ENCODE peak calls at places on chromosomes 4 and X, in nine cellular contexts. One of them, this sample, is unnamed.

GRCh38 chr4:101277661-101278060 is 69.7 kb downstream of the PPP3CA start:
- DNase-seq in cardiac muscle cell: no peak
- DNase-seq in breast epithelium: no peak
- DNase-seq in AG04450: peak
- DNase-seq in AG04449: peak
- DNase-seq in type B pancreatic cell: no peak
- DNase-seq in testis: no peak
- DNase-seq in lower lobe of right lung: no peak
- DNase-seq in A549: no peak
- DNase-seq in this sample: no peak

GRCh38 chr4:22348410-22348809 is 167.5 kb downstream of the ADGRA3 start:
- DNase-seq in testis: no peak
- DNase-seq in AG04450: peak
- DNase-seq in A549: no peak
- DNase-seq in type B pancreatic cell: no peak
- DNase-seq in lower lobe of right lung: no peak
- DNase-seq in cardiac muscle cell: no peak
- DNase-seq in AG04449: peak
- DNase-seq in breast epithelium: no peak
- DNase-seq in this sample: no peak

GRCh38 chr4:91198951-91199350 is 1071.8 kb downstream of the CCSER1 start:
- DNase-seq in AG04449: no peak
- DNase-seq in lower lobe of right lung: no peak
- DNase-seq in type B pancreatic cell: no peak
- DNase-seq in cardiac muscle cell: no peak
- DNase-seq in A549: no peak
- DNase-seq in AG04450: no peak
- DNase-seq in breast epithelium: no peak
- DNase-seq in testis: no peak
- DNase-seq in this sample: no peak

GRCh38 chr4:28225005-28225404 is 1364.4 kb downstream of the STIM2 start:
- DNase-seq in lower lobe of right lung: no peak
- DNase-seq in type B pancreatic cell: no peak
- DNase-seq in breast epithelium: no peak
- DNase-seq in cardiac muscle cell: peak
- DNase-seq in testis: no peak
- DNase-seq in A549: peak
- DNase-seq in AG04449: no peak
- DNase-seq in AG04450: no peak
- DNase-seq in this sample: no peak

GRCh38 chr4:55184600-55185523 is 59.5 kb upstream of the KDR start:
- DNase-seq in AG04449: peak
- DNase-seq in AG04450: peak
- DNase-seq in testis: peak
- DNase-seq in breast epithelium: no peak
- DNase-seq in type B pancreatic cell: no peak
- DNase-seq in A549: no peak
- DNase-seq in cardiac muscle cell: peak
- DNase-seq in lower lobe of right lung: no peak
- DNase-seq in this sample: peak

GRCh38 chr4:110289601-110290100 is 91.2 kb upstream of the ELOVL6 start:
- DNase-seq in cardiac muscle cell: peak
- DNase-seq in testis: no peak
- DNase-seq in breast epithelium: no peak
- DNase-seq in lower lobe of right lung: no peak
- DNase-seq in A549: no peak
- DNase-seq in AG04449: no peak
- DNase-seq in AG04450: no peak
- DNase-seq in type B pancreatic cell: no peak
- DNase-seq in this sample: no peak

GRCh38 chrX:121336831-121337421 is 289.5 kb downstream of the GLUD2 start:
- DNase-seq in type B pancreatic cell: no peak
- DNase-seq in lower lobe of right lung: no peak
- DNase-seq in AG04450: no peak
- DNase-seq in testis: no peak
- DNase-seq in A549: no peak
- DNase-seq in breast epithelium: no peak
- DNase-seq in cardiac muscle cell: no peak
- DNase-seq in AG04449: no peak
- DNase-seq in this sample: no peak

GRCh38 chrX:18992829-18993228 is 8.9 kb upstream of the PHKA2 start:
- DNase-seq in AG04450: no peak
- DNase-seq in testis: no peak
- DNase-seq in AG04449: no peak
- DNase-seq in cardiac muscle cell: no peak
- DNase-seq in lower lobe of right lung: no peak
- DNase-seq in A549: no peak
- DNase-seq in breast epithelium: no peak
- DNase-seq in type B pancreatic cell: no peak
- DNase-seq in this sample: no peak

GRCh38 chr4:6548882-6549230 is 26.1 kb upstream of the MAN2B2 start:
- DNase-seq in AG04450: no peak
- DNase-seq in lower lobe of right lung: no peak
- DNase-seq in testis: no peak
- DNase-seq in AG04449: no peak
- DNase-seq in breast epithelium: no peak
- DNase-seq in type B pancreatic cell: no peak
- DNase-seq in cardiac muscle cell: no peak
- DNase-seq in A549: no peak
- DNase-seq in this sample: no peak

GRCh38 chr4:6546681-6547447 is 28.1 kb upstream of the MAN2B2 start:
- DNase-seq in AG04449: peak
- DNase-seq in testis: peak
- DNase-seq in lower lobe of right lung: no peak
- DNase-seq in A549: peak
- DNase-seq in AG04450: peak
- DNase-seq in type B pancreatic cell: no peak
- DNase-seq in breast epithelium: no peak
- DNase-seq in cardiac muscle cell: peak
- DNase-seq in this sample: no peak

GRCh38 chr4:6549890-6550620 is 24.9 kb upstream of the MAN2B2 start:
- DNase-seq in breast epithelium: no peak
- DNase-seq in AG04449: no peak
- DNase-seq in type B pancreatic cell: no peak
- DNase-seq in lower lobe of right lung: no peak
- DNase-seq in testis: no peak
- DNase-seq in AG04450: no peak
- DNase-seq in A549: no peak
- DNase-seq in cardiac muscle cell: no peak
- DNase-seq in this sample: no peak

GRCh38 chr4:6549445-6549844 is 25.5 kb upstream of the MAN2B2 start:
- DNase-seq in testis: no peak
- DNase-seq in A549: no peak
- DNase-seq in lower lobe of right lung: no peak
- DNase-seq in type B pancreatic cell: no peak
- DNase-seq in AG04449: no peak
- DNase-seq in AG04450: no peak
- DNase-seq in breast epithelium: no peak
- DNase-seq in cardiac muscle cell: no peak
- DNase-seq in this sample: no peak

DNA sequence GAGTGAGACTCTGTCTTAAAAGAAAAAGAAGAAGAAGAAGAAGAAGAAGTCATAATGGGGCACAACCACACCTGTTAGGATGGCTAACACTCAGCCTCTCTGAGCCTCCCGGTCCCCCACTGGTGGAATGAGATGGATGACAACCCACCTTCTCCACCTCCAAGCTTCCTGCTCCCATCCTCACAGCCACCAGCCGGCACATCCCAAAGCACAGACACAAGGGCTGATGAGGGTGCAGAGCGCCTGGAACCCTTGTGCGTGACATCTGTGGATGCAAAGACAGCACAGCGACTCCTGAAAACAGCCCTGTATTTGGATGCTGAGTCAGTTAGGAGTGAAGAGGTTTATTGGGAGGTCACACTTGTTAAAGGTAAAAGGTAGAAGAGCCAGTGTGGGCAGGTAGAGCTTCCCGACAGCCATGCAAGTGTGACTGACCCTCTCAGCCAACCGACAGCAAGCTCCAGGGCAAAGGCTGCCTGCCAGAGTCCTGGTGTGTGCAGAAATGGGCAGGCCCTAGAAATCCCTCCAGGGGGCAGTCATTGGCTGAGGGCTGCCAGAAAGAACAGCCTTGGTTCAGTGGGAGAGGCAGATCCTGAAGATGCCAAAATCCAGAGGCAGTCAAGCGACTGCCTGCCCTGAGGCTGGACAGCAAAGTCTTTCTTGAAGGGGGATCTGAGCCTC is 26.6 kb upstream of the MAN2B2 start:
- DNase-seq in type B pancreatic cell: no peak
- DNase-seq in breast epithelium: no peak
- DNase-seq in lower lobe of right lung: no peak
- DNase-seq in cardiac muscle cell: peak
- DNase-seq in AG04449: no peak
- DNase-seq in A549: peak
- DNase-seq in testis: peak
- DNase-seq in AG04450: no peak
- DNase-seq in this sample: no peak
- TF ChIP-seq CTCF in type B pancreatic cell: peak
- TF ChIP-seq CTCF in breast epithelium: no peak
- TF ChIP-seq CTCF in lower lobe of right lung: no peak
- TF ChIP-seq CTCF in cardiac muscle cell: peak
- TF ChIP-seq CTCF in AG04449: peak
- TF ChIP-seq CTCF in A549: no peak
- TF ChIP-seq CTCF in testis: peak
- TF ChIP-seq CTCF in AG04450: peak
- TF ChIP-seq CTCF in this sample: no peak

GRCh38 chrX:70664726-70665125 is 220.1 kb downstream of the DLG3 start:
- DNase-seq in testis: no peak
- DNase-seq in AG04449: peak
- DNase-seq in lower lobe of right lung: no peak
- DNase-seq in A549: peak
- DNase-seq in cardiac muscle cell: peak
- DNase-seq in breast epithelium: no peak
- DNase-seq in type B pancreatic cell: no peak
- DNase-seq in AG04450: no peak
- DNase-seq in this sample: no peak
- TF ChIP-seq CTCF in testis: no peak
- TF ChIP-seq CTCF in AG04449: no peak
- TF ChIP-seq CTCF in lower lobe of right lung: no peak
- TF ChIP-seq CTCF in A549: peak
- TF ChIP-seq CTCF in cardiac muscle cell: peak
- TF ChIP-seq CTCF in breast epithelium: no peak
- TF ChIP-seq CTCF in type B pancreatic cell: peak
- TF ChIP-seq CTCF in AG04450: peak
- TF ChIP-seq CTCF in this sample: no peak

GRCh38 chr4:33067221-33067620 is 2347.1 kb downstream of the PCDH7 start:
- DNase-seq in lower lobe of right lung: no peak
- DNase-seq in testis: no peak
- DNase-seq in AG04450: no peak
- DNase-seq in A549: no peak
- DNase-seq in type B pancreatic cell: no peak
- DNase-seq in breast epithelium: no peak
- DNase-seq in cardiac muscle cell: no peak
- DNase-seq in AG04449: no peak
- DNase-seq in this sample: no peak

GRCh38 chr4:33068539-33068938 is 2348.4 kb downstream of the PCDH7 start:
- DNase-seq in cardiac muscle cell: no peak
- DNase-seq in AG04450: no peak
- DNase-seq in breast epithelium: no peak
- DNase-seq in AG04449: no peak
- DNase-seq in testis: no peak
- DNase-seq in A549: no peak
- DNase-seq in lower lobe of right lung: no peak
- DNase-seq in type B pancreatic cell: no peak
- DNase-seq in this sample: no peak

GRCh38 chr4:33063238-33063637 is 2343.1 kb downstream of the PCDH7 start:
- DNase-seq in lower lobe of right lung: no peak
- DNase-seq in cardiac muscle cell: peak
- DNase-seq in breast epithelium: no peak
- DNase-seq in testis: no peak
- DNase-seq in A549: no peak
- DNase-seq in AG04449: no peak
- DNase-seq in AG04450: peak
- DNase-seq in type B pancreatic cell: no peak
- DNase-seq in this sample: no peak

GRCh38 chr4:33062155-33062554 is 2342.0 kb downstream of the PCDH7 start:
- DNase-seq in cardiac muscle cell: no peak
- DNase-seq in AG04450: no peak
- DNase-seq in type B pancreatic cell: no peak
- DNase-seq in AG04449: no peak
- DNase-seq in lower lobe of right lung: no peak
- DNase-seq in testis: no peak
- DNase-seq in breast epithelium: no peak
- DNase-seq in A549: no peak
- DNase-seq in this sample: no peak

DNA sequence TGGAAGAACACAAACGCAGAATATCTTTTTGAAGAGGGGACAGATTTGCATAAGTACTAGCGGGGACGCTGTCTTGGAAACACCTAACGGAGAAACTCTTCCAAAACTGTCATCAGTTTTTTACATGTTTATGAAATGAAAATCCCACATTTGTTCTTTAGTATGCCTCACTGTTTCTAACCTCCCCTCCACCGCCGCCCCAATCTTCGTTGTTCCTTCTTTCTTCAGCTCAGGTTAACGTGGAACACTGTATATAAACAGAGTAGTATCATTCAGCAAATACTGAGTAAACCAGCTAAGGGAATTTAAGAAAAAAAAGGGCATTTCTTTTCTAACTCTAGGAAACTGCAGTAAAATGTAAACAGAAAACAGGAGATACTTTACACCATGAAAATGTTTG is 2345.6 kb downstream of the PCDH7 start:
- DNase-seq in lower lobe of right lung: no peak
- DNase-seq in AG04450: no peak
- DNase-seq in AG04449: no peak
- DNase-seq in A549: no peak
- DNase-seq in cardiac muscle cell: no peak
- DNase-seq in breast epithelium: no peak
- DNase-seq in type B pancreatic cell: no peak
- DNase-seq in testis: no peak
- DNase-seq in this sample: no peak
- TF ChIP-seq CTCF in lower lobe of right lung: no peak
- TF ChIP-seq CTCF in AG04450: no peak
- TF ChIP-seq CTCF in AG04449: no peak
- TF ChIP-seq CTCF in A549: no peak
- TF ChIP-seq CTCF in cardiac muscle cell: no peak
- TF ChIP-seq CTCF in breast epithelium: no peak
- TF ChIP-seq CTCF in type B pancreatic cell: no peak
- TF ChIP-seq CTCF in testis: no peak
- TF ChIP-seq CTCF in this sample: no peak

DNA sequence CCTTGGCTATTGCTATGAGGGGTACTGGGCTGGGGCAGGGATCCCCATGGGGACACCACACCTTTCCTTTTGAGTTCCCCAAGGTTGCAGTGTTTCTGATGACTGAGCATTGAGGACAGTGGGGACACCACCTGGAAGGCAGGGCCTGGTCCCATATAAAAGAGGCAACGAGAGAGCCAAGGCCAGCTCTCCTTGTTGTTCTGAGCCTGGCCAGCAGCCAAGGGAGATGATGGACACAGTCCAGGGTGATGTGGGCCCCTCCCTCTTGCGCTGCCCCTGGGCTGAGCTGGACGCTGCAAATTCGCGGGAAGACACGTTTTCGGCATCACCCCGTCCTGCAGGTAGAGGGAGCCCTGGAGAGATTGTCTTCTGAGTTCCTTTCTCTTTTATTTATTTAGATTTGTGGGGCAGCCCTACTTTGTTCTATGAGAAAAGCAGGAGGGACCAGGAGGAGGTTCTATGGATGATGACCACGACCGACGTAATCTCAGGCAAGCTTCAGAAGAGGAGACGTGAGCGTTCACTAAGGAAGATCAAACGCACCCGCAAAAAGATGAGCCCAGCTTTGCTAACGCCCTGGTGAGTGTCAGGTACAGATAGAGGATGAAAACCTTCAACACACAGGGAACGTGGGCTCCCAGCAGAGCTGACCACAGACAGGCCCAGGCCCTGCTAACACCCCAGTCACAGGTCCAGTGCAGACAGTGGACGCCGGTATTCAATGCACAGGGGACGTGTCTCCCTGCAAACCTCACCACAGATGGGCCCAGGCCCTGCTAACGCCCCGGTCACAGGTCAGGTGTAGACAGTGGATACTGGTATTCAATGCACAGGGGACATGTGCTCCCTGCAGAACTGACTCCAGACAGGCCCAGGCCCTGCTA is 97.4 kb downstream of the SHOX start:
- DNase-seq in A549: peak
- DNase-seq in cardiac muscle cell: peak
- DNase-seq in breast epithelium: no peak
- DNase-seq in lower lobe of right lung: no peak
- DNase-seq in AG04449: no peak
- DNase-seq in testis: no peak
- DNase-seq in AG04450: no peak
- DNase-seq in type B pancreatic cell: no peak
- DNase-seq in this sample: no peak
- TF ChIP-seq CTCF in A549: peak
- TF ChIP-seq CTCF in cardiac muscle cell: no peak
- TF ChIP-seq CTCF in breast epithelium: no peak
- TF ChIP-seq CTCF in lower lobe of right lung: no peak
- TF ChIP-seq CTCF in AG04449: no peak
- TF ChIP-seq CTCF in testis: no peak
- TF ChIP-seq CTCF in AG04450: no peak
- TF ChIP-seq CTCF in type B pancreatic cell: peak
- TF ChIP-seq CTCF in this sample: no peak